ENCODE peak calls at places on chromosomes 12 and 14, in four cellular contexts. U is HFFc6, Z is IMR-90, X is neural crest cell. I is an unnamed sample.
A peak's percentile ranks its signal among the peaks of the same experiment; 100 is the strongest.

GRCh38 chr12:39627914-39628313 is 8.3 kb upstream of the ABCD2 start:
- DNase-seq in X (no peak), U (no peak), Z (no peak), I (no peak)

GRCh38 chr14:70655110-70655826 is 13.6 kb downstream of the TTC9 start:
- DNase-seq in X (no peak), U (no peak), Z (no peak), I (no peak)

GRCh38 chr12:116601524-116601923 is 42.3 kb downstream of the MAP1LC3B2 start:
- DNase-seq in U (peak; percentile 34), Z (peak; percentile 46), X (no peak), I (no peak)

GRCh38 chr14:66379116-66379515 is 107.1 kb upstream of the CCDC196 start:
- DNase-seq in X (no peak), U (no peak), Z (no peak), I (peak; percentile 14)

GRCh38 chr14:58077621-58078020 is 74.4 kb downstream of the ARMH4 start:
- DNase-seq in Z (peak; percentile 46), U (peak; percentile 29), X (no peak), I (no peak)

GRCh38 chr14:41295734-41296133 is 310.9 kb upstream of the LRFN5 start:
- DNase-seq in Z (no peak), X (no peak), U (no peak), I (no peak)

GRCh38 chr14:68603682-68604360 is 189.0 kb downstream of the ZFP36L1 start:
- DNase-seq in U (no peak), X (no peak), Z (no peak), I (no peak)

GRCh38 chr12:90939382-90939781 is 15.6 kb downstream of the CCER1 start:
- DNase-seq in U (no peak), X (no peak), Z (peak; percentile 26), I (no peak)

GRCh38 chr12:58313091-58313855 is 371.9 kb downstream of the ATP23 start:
- DNase-seq in X (no peak), Z (peak; percentile 88), U (peak; percentile 76), I (peak; percentile 89)

GRCh38 chr12:45969084-45969483 is 21.3 kb downstream of the SCAF11 start:
- DNase-seq in Z (peak; percentile 68), X (no peak), U (peak; percentile 31), I (peak; percentile 36)

GRCh38 chr12:46152456-46152855 is 116.4 kb downstream of the SLC38A1 start:
- DNase-seq in U (no peak), Z (no peak), X (no peak), I (no peak)

GRCh38 chr14:76772300-76773187 is 11.3 kb downstream of the VASH1 start:
- DNase-seq in U (no peak), Z (peak; percentile 61), X (peak; percentile 26), I (peak; percentile 43)

GRCh38 chr12:109759595-109759994 is 46.0 kb downstream of the FAM222A start:
- DNase-seq in U (no peak), X (no peak), Z (no peak), I (no peak)

GRCh38 chr12:41055875-41056577 is 132.1 kb upstream of the PDZRN4 start:
- DNase-seq in X (no peak), U (no peak), Z (peak; percentile 6), I (peak; percentile 50)

GRCh38 chr14:91985008-91985407 is 37.5 kb upstream of the FBLN5 start:
- DNase-seq in Z (peak; percentile 80), U (peak; percentile 46), X (no peak), I (peak; percentile 32)

GRCh38 chr14:96257056-96257455 is 1.0 kb downstream of the BDKRB1 start:
- DNase-seq in X (no peak), Z (peak; percentile 17), U (no peak), I (no peak)

GRCh38 chr12:71134405-71134804 is 23.4 kb downstream of the TSPAN8 start:
- DNase-seq in U (no peak), X (no peak), Z (no peak), I (no peak)

GRCh38 chr12:32603858-32604257 is 75.2 kb upstream of the DNM1L start:
- DNase-seq in Z (peak; percentile 51), U (peak; percentile 4), X (no peak), I (peak; percentile 65)

GRCh38 chr12:123962530-123962929 is 10.1 kb downstream of the CCDC92 start:
- DNase-seq in Z (no peak), X (no peak), U (no peak), I (peak; percentile 32)

GRCh38 chr12:87383705-87384104 is 645.5 kb downstream of the C12orf50 start:
- DNase-seq in X (no peak), U (no peak), Z (peak; percentile 0), I (no peak)

GRCh38 chr12:56231184-56231582 is 1.3 kb downstream of the SLC39A5 start:
- DNase-seq in Z (no peak), X (no peak), U (no peak), I (no peak)

GRCh38 chr12:53231859-53232640 is at the start of gene RARG:
- DNase-seq in U (peak; percentile 43), X (no peak), Z (no peak), I (no peak)

GRCh38 chr12:124727244-124727673 is 136.4 kb downstream of the SCARB1 start:
- DNase-seq in X (peak; percentile 45), Z (no peak), U (peak; percentile 84), I (no peak)

GRCh38 chr12:85190728-85191127 is 89.3 kb upstream of the ALX1 start:
- DNase-seq in Z (no peak), U (no peak), X (no peak), I (no peak)

GRCh38 chr14:102778616-102779351 is 1.5 kb downstream of the TRAF3 start:
- DNase-seq in Z (peak; percentile 19), U (no peak), X (no peak), I (no peak)

GRCh38 chr12:132151145-132151765 is 7.0 kb downstream of the NOC4L start:
- DNase-seq in Z (no peak), X (no peak), U (no peak), I (no peak)

GRCh38 chr14:52296378-52296777 is 17.7 kb upstream of the PTGER2 start:
- DNase-seq in U (no peak), X (no peak), Z (no peak), I (no peak)

GRCh38 chr12:93163260-93164036 is 214.3 kb upstream of the NUDT4 start:
- DNase-seq in X (no peak), U (peak; percentile 90), Z (peak; percentile 91), I (no peak)

GRCh38 chr14:36346052-36346451 is 25.6 kb upstream of the MBIP start:
- DNase-seq in Z (no peak), U (no peak), X (no peak), I (no peak)

GRCh38 chr12:64258576-64258975 is 36.5 kb upstream of the KICS2 start:
- DNase-seq in U (no peak), X (no peak), Z (peak; percentile 16), I (no peak)

GRCh38 chr14:24139272-24139934 is 2.0 kb downstream of the EMC9 start:
- DNase-seq in X (no peak), U (no peak), Z (no peak), I (no peak)

GRCh38 chr12:89700191-89700810 is 8.3 kb downstream of the ATP2B1 start:
- DNase-seq in U (no peak), Z (peak; percentile 22), X (no peak), I (peak; percentile 33)

GRCh38 chr12:89702503-89702902 is 6.1 kb downstream of the ATP2B1 start:
- DNase-seq in Z (no peak), X (no peak), U (no peak), I (no peak)

GRCh38 chr12:89704457-89704856 is 4.2 kb downstream of the ATP2B1 start:
- DNase-seq in Z (no peak), U (no peak), X (no peak), I (no peak)

GRCh38 chr12:89703768-89704167 is 4.9 kb downstream of the ATP2B1 start:
- DNase-seq in Z (no peak), X (no peak), U (no peak), I (no peak)

GRCh38 chr12:89701606-89702206 is 6.9 kb downstream of the ATP2B1 start:
- DNase-seq in X (no peak), U (no peak), Z (no peak), I (no peak)
- TF ChIP-seq CTCF in X (peak; percentile 22), U (peak; percentile 41), Z (no peak), I (no peak)

DNA sequence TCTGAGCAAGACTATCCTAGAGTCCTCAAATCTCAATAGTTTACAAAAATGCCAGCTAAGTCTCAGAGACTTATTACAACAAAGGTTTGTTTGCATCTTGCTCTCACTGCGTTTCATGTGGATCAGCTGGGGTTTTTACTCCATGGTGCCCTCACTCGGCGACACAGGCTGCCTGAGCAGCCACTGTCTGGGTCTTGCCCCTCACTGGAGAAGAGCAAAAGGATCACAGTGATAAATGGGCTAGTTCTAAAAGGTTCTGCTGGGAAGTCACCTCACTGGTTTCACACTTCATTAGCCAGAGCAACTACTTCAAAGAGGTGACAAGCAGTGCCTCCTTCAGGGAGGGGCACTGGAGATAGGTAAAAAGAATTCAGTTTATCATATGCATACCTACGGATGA is 392.0 kb downstream of the RPL10L start:
- DNase-seq in U (no peak), Z (no peak), X (no peak), I (no peak)
- TF ChIP-seq CTCF in U (no peak), Z (no peak), X (no peak), I (no peak)

GRCh38 chr14:73729015-73729330 is 14.8 kb upstream of the PNMA1 start:
- DNase-seq in X (no peak), Z (no peak), U (no peak), I (no peak)

GRCh38 chr14:73728106-73729014 is 14.2 kb upstream of the PNMA1 start:
- DNase-seq in X (peak; percentile 94), U (peak; percentile 53), Z (peak; percentile 63), I (peak; percentile 67)

GRCh38 chr14:73729556-73730265 is 15.5 kb upstream of the PNMA1 start:
- DNase-seq in U (no peak), X (no peak), Z (no peak), I (no peak)

GRCh38 chr14:73732006-73732405 is 17.8 kb upstream of the PNMA1 start:
- DNase-seq in X (no peak), Z (no peak), U (no peak), I (no peak)

DNA sequence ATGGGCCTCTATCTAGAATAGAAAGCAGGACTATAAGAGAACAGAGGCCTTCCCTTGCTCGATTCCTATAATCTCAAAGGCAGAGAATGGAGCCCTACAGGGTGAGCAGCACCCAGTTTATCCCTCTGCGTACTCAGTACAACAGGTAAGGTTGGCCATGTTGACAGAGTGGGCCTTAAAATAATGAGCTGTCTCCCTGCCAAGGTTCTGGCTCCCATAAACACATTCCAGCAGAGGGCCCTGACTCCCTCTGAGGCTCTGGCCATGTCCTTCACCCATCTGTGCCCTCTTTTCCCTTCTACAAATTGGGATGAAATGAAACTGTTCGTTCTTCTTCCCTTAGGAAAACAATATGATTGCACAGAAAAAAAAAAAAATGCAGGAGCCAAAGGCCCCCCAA is 16.9 kb upstream of the PNMA1 start:
- DNase-seq in X (no peak), U (no peak), Z (no peak), I (no peak)
- TF ChIP-seq CTCF in X (peak; percentile 5), U (no peak), Z (no peak), I (no peak)

DNA sequence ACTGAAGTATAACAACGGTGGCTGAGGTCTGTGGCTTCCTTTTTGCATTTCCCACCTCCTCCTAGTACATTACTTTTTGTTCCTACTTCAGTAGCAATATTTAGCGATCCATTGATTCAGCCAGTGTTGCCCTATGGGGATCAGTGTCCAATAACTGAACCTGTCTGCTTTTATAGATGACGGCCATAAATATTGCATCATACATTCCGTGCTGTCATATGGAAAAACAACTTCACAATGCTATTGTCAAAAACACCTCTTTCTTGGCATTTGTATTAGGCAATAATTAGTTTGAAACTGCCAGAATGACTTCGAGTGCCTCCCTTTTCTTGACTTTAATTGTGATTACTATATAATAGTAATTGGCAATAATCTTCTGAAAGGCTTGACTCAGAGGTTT is 149.5 kb downstream of the PRIMA1 start:
- DNase-seq in U (no peak), Z (no peak), X (no peak), I (no peak)
- TF ChIP-seq CTCF in U (no peak), Z (no peak), X (no peak), I (no peak)

I was measured in astrocyte of the spinal cord.